ENCODE peak calls at places on chromosome 2, in five cellular contexts. Z, T, A, W and J are unnamed samples.

GRCh38 chr2:68669651-68670050 is 26.3 kb downstream of the PROKR1 start:
- DNase-seq in Z (no peak), W (no peak), T (no peak), A (no peak), J (no peak)

GRCh38 chr2:108927936-108928659 is 60.9 kb downstream of the EDAR start:
- DNase-seq in T (peak), A (no peak), Z (peak), W (no peak), J (no peak)

GRCh38 chr2:6812857-6813530 is 52.7 kb downstream of the CMPK2 start:
- DNase-seq in Z (no peak), W (no peak), T (no peak), A (no peak), J (no peak)

GRCh38 chr2:43178602-43179542 is 47.5 kb downstream of the ZFP36L2 start:
- DNase-seq in A (no peak), Z (peak), T (peak), W (peak), J (no peak)

GRCh38 chr2:238341536-238341935 is 21.2 kb downstream of the TRAF3IP1 start:
- DNase-seq in A (no peak), W (no peak), T (no peak), Z (no peak), J (no peak)

GRCh38 chr2:239329284-239329971 is 71.4 kb downstream of the HDAC4 start:
- DNase-seq in Z (peak), A (no peak), W (peak), T (no peak), J (peak)

GRCh38 chr2:142629193-142629592 is 248.3 kb upstream of the KYNU start:
- DNase-seq in T (no peak), Z (no peak), W (no peak), A (no peak), J (no peak)

GRCh38 chr2:240192661-240193060 is 52.2 kb upstream of the OTOS start:
- DNase-seq in T (no peak), W (no peak), A (no peak), Z (no peak), J (peak)

GRCh38 chr2:65015731-65016130 is 26.5 kb downstream of the SLC1A4 start:
- DNase-seq in T (no peak), Z (peak), W (no peak), A (no peak), J (no peak)

GRCh38 chr2:63768051-63768450 is 73.6 kb upstream of the UGP2 start:
- DNase-seq in T (no peak), A (peak), W (no peak), Z (no peak), J (no peak)

GRCh38 chr2:187404431-187405110 is 43.5 kb downstream of the CALCRL start:
- DNase-seq in W (no peak), T (no peak), Z (no peak), A (no peak), J (no peak)

GRCh38 chr2:176960736-176961135 is 251.9 kb upstream of the HNRNPA3 start:
- DNase-seq in T (no peak), W (no peak), Z (no peak), A (no peak), J (no peak)

GRCh38 chr2:166436976-166437375 is 57.1 kb downstream of the SCN7A start:
- DNase-seq in A (no peak), W (no peak), Z (no peak), T (no peak), J (no peak)

GRCh38 chr2:111162718-111163331 is 42.1 kb downstream of the BCL2L11 start:
- DNase-seq in T (no peak), W (no peak), A (peak), Z (peak), J (no peak)

GRCh38 chr2:6791682-6792081 is 74.0 kb downstream of the CMPK2 start:
- DNase-seq in Z (no peak), W (no peak), A (no peak), T (no peak), J (no peak)

GRCh38 chr2:77054938-77055337 is 467.2 kb downstream of the LRRTM4 start:
- DNase-seq in A (no peak), W (no peak), Z (no peak), T (no peak), J (no peak)

GRCh38 chr2:237701859-237702370 is 74.5 kb downstream of the LRRFIP1 start:
- DNase-seq in Z (no peak), T (no peak), A (no peak), W (no peak), J (no peak)

GRCh38 chr2:65240657-65241056 is 13.0 kb downstream of the ACTR2 start:
- DNase-seq in W (no peak), Z (no peak), A (no peak), T (no peak), J (no peak)

GRCh38 chr2:37895135-37895534 is 30.0 kb upstream of the RMDN2 start:
- DNase-seq in A (no peak), Z (no peak), W (no peak), T (no peak), J (no peak)

GRCh38 chr2:119721462-119721861 is 38.3 kb upstream of the PTPN4 start:
- DNase-seq in Z (no peak), A (no peak), W (peak), T (peak), J (no peak)

GRCh38 chr2:150594299-150594698 is 106.8 kb upstream of the RND3 start:
- DNase-seq in A (no peak), T (no peak), Z (no peak), W (no peak), J (no peak)

GRCh38 chr2:124740636-124741035 is 715.5 kb downstream of the CNTNAP5 start:
- DNase-seq in A (no peak), T (no peak), W (no peak), Z (no peak), J (no peak)

GRCh38 chr2:72116081-72116533 is 31.6 kb downstream of the CYP26B1 start:
- DNase-seq in W (no peak), Z (no peak), T (peak), A (no peak), J (no peak)

GRCh38 chr2:173982918-173983317 is 17.7 kb upstream of the SP3 start:
- DNase-seq in W (no peak), T (no peak), A (no peak), Z (no peak), J (no peak)

GRCh38 chr2:163802289-163802688 is 66.5 kb upstream of the FIGN start:
- DNase-seq in W (no peak), A (no peak), Z (peak), T (no peak), J (no peak)

GRCh38 chr2:8677646-8678592 is 3.9 kb upstream of the ID2 start:
- DNase-seq in Z (peak), A (peak), T (peak), W (peak), J (no peak)

GRCh38 chr2:230046491-230046890 is 22.2 kb downstream of the SLC16A14 start:
- DNase-seq in A (no peak), W (no peak), T (no peak), Z (no peak), J (no peak)

GRCh38 chr2:29314816-29315571 is 199.8 kb downstream of the CLIP4 start:
- DNase-seq in W (no peak), T (no peak), Z (no peak), A (peak), J (peak)
- TF ChIP-seq CTCF in W (no peak), T (no peak), Z (no peak), A (peak), J (peak)

DNA sequence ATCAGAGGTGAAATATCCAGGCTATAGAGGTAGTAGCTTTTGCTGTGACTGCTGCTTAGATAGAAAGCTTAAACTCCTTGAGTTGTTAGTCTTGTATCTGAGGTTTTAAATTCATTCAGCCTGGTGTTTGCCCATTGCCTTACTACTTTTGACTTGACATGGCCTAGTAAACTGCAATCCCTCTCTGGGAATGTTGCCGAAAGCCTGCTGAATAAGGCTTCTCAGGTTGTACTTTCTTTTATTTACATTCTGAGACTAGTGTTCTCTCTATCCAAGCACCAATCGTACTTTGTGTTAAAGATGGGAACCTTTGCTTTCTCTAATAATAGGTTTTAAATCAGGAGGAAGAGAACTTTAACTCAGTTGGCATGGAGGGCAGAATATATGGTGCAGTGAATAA is 357.6 kb upstream of the CWC22 start:
- DNase-seq in Z (no peak), A (no peak), W (no peak), T (no peak), J (no peak)
- TF ChIP-seq CTCF in Z (no peak), A (no peak), W (no peak), T (no peak), J (no peak)

DNA sequence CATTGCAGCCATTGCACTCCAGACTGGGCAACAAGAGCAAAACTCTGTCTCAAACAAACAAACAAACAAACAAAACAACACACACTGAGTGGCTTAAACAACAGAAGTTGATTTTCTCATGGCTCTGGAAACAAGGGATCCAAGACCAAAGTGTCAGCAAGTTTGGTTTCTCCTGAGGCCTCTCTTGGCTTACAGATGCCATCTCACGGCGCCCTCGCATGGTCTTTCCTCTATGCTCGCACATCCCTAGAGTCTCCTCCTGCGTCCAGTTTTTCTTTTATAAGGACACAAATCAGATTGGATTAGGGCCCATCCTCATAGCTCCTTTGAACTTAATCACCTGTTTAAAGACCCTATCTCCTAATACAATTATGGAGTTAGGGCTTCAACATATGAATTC is 133.4 kb upstream of the LRRTM1 start:
- DNase-seq in A (no peak), W (no peak), Z (no peak), T (no peak), J (no peak)
- TF ChIP-seq CTCF in A (no peak), W (no peak), Z (no peak), T (no peak), J (no peak)

GRCh38 chr2:122300758-122301157 is 545.3 kb downstream of the TSN start:
- DNase-seq in T (no peak), W (no peak), Z (no peak), A (no peak), J (no peak)
- TF ChIP-seq CTCF in T (peak), W (no peak), Z (no peak), A (peak), J (no peak)

GRCh38 chr2:10363861-10364610 is 61.3 kb downstream of the HPCAL1 start:
- DNase-seq in T (no peak), A (no peak), W (no peak), Z (no peak), J (no peak)
- TF ChIP-seq CTCF in T (no peak), A (no peak), W (no peak), Z (no peak), J (no peak)

DNA sequence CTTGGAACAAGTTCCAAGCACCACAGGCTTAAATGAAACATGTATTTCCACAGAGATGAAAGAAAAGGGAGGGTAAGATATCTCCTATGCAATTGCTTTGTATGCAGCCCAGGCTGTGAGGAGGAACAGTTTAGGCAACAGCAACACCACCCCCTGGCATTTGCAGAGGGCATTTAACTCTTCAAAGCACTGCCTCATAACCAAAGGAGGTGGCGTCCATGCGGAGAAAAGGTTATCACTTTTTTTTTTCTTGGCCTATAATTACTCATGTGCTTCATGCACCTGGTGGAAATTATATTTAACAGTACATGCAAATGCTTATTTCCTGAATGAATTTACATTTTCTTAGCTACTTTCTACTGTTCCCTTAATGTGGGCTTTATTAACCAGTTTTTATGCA is 286.0 kb downstream of the LPIN1 start:
- DNase-seq in A (peak), W (no peak), Z (peak), T (no peak), J (no peak)
- TF ChIP-seq CTCF in A (peak), W (no peak), Z (peak), T (no peak), J (no peak)

DNA sequence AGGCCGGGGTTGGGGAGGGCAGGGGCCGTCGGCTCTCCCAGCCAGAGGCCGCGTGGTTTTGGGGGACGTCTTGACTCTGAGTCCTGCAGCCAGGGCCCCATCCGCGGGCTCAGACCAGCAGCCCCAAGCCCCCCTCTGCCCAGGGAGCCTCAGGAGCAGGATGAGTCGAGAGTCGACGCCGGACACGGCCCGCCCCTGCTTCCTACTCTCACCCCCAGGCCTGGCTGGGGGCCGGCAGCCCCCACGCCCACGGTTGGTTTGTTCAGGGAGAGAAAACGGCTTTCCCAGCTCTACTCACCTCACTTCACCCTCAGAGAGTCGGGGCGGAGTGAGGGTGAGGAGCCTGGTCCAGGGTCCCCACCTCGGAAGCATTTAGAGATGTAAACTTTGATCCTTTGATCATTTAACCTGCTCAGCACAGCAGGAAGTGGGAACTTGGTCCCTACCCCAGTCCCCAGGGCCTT is 6.9 kb downstream of the SNORC start:
- DNase-seq in A (no peak), T (no peak), W (no peak), Z (no peak), J (no peak)
- TF ChIP-seq CTCF in A (no peak), T (no peak), W (no peak), Z (no peak), J (no peak)

GRCh38 chr2:127185093-127185492 is 35.0 kb downstream of the CYP27C1 start:
- DNase-seq in A (no peak), T (no peak), Z (no peak), W (no peak), J (no peak)
- TF ChIP-seq CTCF in A (peak), T (peak), Z (peak), W (no peak), J (no peak)

DNA sequence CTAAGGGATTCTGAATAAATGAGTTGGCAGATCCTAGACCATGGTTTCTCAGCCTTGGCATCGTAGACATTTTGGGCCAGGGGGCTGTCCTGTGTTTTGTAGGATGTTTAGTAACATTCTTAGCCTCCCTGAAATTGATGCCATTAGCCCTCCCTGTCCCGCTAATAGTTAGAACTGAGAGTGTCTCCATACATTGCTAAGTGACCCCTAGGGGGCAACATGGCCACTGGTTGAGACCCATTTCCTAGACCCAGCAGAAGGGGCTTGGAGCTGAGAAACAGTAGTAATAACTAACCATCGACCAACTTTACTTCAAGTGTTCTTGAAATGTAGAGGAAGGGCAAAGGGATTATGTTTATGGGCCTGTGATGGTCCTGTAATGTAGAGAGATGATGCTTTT is 40.8 kb downstream of the KCMF1 start:
- DNase-seq in A (no peak), T (no peak), W (no peak), Z (no peak), J (no peak)
- TF ChIP-seq CTCF in A (peak), T (peak), W (no peak), Z (peak), J (no peak)

GRCh38 chr2:158779621-158780020 is 15.5 kb upstream of the DAPL1 start:
- DNase-seq in A (no peak), W (no peak), T (no peak), Z (peak), J (no peak)

GRCh38 chr2:158781562-158781961 is 13.6 kb upstream of the DAPL1 start:
- DNase-seq in T (no peak), A (no peak), W (no peak), Z (peak), J (no peak)

GRCh38 chr2:158783923-158784322 is 11.2 kb upstream of the DAPL1 start:
- DNase-seq in A (no peak), W (no peak), Z (no peak), T (no peak), J (no peak)

GRCh38 chr2:158782126-158782525 is 13.0 kb upstream of the DAPL1 start:
- DNase-seq in W (no peak), Z (no peak), A (no peak), T (no peak), J (no peak)

DNA sequence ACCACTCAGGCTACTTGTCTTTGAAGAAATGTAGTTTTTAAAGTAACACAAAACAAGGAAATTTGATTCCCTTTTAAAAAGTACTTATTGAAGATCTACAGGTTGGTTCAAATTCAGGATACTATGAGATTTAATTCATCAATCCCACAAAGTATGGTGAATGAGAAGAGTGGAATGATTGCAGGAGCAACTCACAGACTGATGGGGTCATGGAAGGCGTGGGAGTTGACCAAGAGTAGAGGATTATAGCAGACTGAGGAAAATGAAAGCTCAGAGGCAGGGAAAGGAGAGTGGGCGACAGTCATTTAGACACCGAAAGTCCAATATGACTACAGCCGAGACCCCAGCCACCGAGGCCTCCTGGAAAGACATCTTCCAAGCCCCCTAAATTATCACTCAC is 12.5 kb upstream of the DAPL1 start:
- DNase-seq in T (no peak), A (no peak), Z (no peak), W (no peak), J (no peak)
- TF ChIP-seq CTCF in T (no peak), A (no peak), Z (no peak), W (no peak), J (no peak)